ENCODE peak calls at places on chromosome 21, in eight cellular contexts. H, B, D, I, Q, N, O and R are unnamed samples.

GRCh38 chr21:35882791-35883240 is 177.5 kb downstream of the SETD4 start:
- DNase-seq in Q (no peak), N (no peak), H (no peak), D (no peak), B (no peak), I (no peak), O (no peak), R (no peak)

GRCh38 chr21:20443558-20444155 is 554.6 kb upstream of the NCAM2 start:
- DNase-seq in I (no peak), O (peak), Q (peak), N (no peak), B (no peak), D (no peak), H (no peak), R (no peak)

GRCh38 chr21:28712396-28712795 is 280.3 kb downstream of the LTN1 start:
- DNase-seq in B (no peak), Q (no peak), D (no peak), I (no peak), H (no peak), N (no peak), O (no peak), R (no peak)

GRCh38 chr21:41086551-41086950 is 81.4 kb upstream of the BACE2 start:
- DNase-seq in B (no peak), O (no peak), Q (no peak), I (no peak), D (no peak), N (no peak), H (no peak), R (no peak)

GRCh38 chr21:44299458-44300261 is at the start of gene PFKL:
- DNase-seq in Q (peak), B (peak), I (peak), H (peak), O (peak), N (peak), D (peak), R (peak)

GRCh38 chr21:45152265-45152746 is 77.9 kb downstream of the ADARB1 start:
- DNase-seq in Q (peak), B (no peak), H (peak), O (peak), N (no peak), I (peak), D (peak), R (peak)

GRCh38 chr21:26583737-26584136 is 10.7 kb upstream of the CYYR1 start:
- DNase-seq in D (no peak), O (no peak), H (no peak), N (no peak), Q (no peak), I (no peak), B (no peak), R (no peak)

GRCh38 chr21:40099809-40100208 is 232.6 kb downstream of the PCP4 start:
- DNase-seq in B (no peak), N (no peak), I (no peak), O (no peak), H (no peak), D (no peak), Q (no peak), R (no peak)

GRCh38 chr21:42414928-42415769 is 11.4 kb downstream of the UBASH3A start:
- DNase-seq in D (no peak), Q (no peak), N (no peak), I (peak), H (peak), O (no peak), B (peak), R (peak)

GRCh38 chr21:38533887-38534286 is 35.6 kb upstream of the ERG start:
- DNase-seq in B (no peak), Q (peak), N (no peak), O (no peak), D (no peak), H (no peak), I (no peak), R (no peak)

GRCh38 chr21:29237110-29238051 is 61.3 kb upstream of the BACH1 start:
- DNase-seq in I (peak), H (no peak), D (no peak), Q (no peak), B (no peak), N (no peak), O (no peak), R (peak)

GRCh38 chr21:45516671-45517151 is 25.5 kb downstream of the SLC19A1 start:
- DNase-seq in N (no peak), I (no peak), Q (no peak), D (no peak), B (no peak), O (no peak), H (no peak), R (no peak)

GRCh38 chr21:35139382-35139715 is 90.2 kb upstream of the RUNX1 start:
- DNase-seq in O (no peak), N (no peak), B (no peak), I (peak), H (no peak), D (no peak), Q (no peak), R (peak)

GRCh38 chr21:17612565-17613241 is at the start of gene BTG3:
- DNase-seq in H (peak), I (peak), O (peak), B (peak), N (peak), Q (peak), D (peak), R (peak)

GRCh38 chr21:35275776-35276175 is 226.7 kb upstream of the RUNX1 start:
- DNase-seq in N (no peak), O (no peak), B (no peak), I (no peak), H (no peak), D (no peak), Q (no peak), R (no peak)

DNA sequence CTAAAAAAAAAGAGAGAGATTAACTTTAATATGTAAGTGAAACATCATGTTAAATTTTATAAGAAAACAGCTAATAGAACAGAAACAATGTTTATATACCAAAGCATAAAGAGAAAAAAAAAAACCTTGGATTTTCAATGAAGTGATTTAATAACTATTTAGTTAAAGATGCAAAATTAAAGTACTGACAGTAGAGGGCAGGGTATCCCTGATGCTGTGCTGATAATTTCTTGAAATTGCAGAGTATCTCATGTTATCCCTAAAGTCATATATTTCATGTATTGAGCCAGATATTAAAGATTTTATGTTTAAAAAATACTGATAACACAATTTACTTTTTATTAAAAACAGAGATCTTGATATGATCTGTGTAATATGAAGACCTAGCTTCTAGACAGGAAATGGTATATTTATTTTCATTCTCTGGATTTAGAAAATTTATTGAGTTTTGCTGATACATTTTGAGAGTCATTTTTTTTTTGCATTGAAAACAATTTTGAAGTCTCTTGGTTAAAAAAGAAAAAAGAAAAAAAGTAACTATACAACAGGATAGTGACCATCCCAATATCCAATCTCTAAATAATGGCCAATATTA is 273.2 kb downstream of the USP25 start:
- DNase-seq in H (no peak), O (no peak), I (no peak), B (no peak), D (no peak), N (no peak), Q (no peak), R (no peak)
- TF ChIP-seq CTCF in H (no peak), O (peak), I (no peak), B (no peak), D (no peak), N (no peak), Q (peak), R (no peak)

GRCh38 chr21:25561668-25562641 is 45.3 kb downstream of the MRPL39 start:
- DNase-seq in I (peak), D (peak), B (peak), H (peak), N (peak), O (peak), Q (peak), R (peak)
- TF ChIP-seq CTCF in I (peak), D (no peak), B (no peak), H (no peak), N (no peak), O (peak), Q (peak), R (peak)

GRCh38 chr21:14306143-14306907 is 76.6 kb downstream of the HSPA13 start:
- DNase-seq in B (no peak), H (no peak), N (no peak), D (no peak), I (no peak), O (peak), Q (no peak), R (no peak)
- TF ChIP-seq CTCF in B (no peak), H (no peak), N (no peak), D (no peak), I (peak), O (peak), Q (peak), R (peak)

GRCh38 chr21:34073749-34074282 is 438 bp downstream of the MRPS6 start:
- DNase-seq in N (no peak), H (peak), D (peak), B (peak), O (peak), I (peak), Q (peak), R (peak)

GRCh38 chr21:34072145-34073031 is 990 bp upstream of the MRPS6 start:
- DNase-seq in I (no peak), B (peak), H (peak), Q (no peak), O (no peak), D (no peak), N (peak), R (no peak)

GRCh38 chr21:34074283-34075098 is 1.1 kb downstream of the MRPS6 start:
- DNase-seq in D (no peak), Q (peak), I (no peak), H (no peak), N (no peak), O (peak), B (no peak), R (no peak)

GRCh38 chr21:34071683-34072082 is 1.7 kb upstream of the MRPS6 start:
- DNase-seq in I (no peak), D (no peak), O (no peak), H (no peak), B (no peak), Q (no peak), N (no peak), R (no peak)

GRCh38 chr21:34073032-34073748 is at the start of the genes MRPS6 and SLC5A3:
- DNase-seq in Q (peak), N (peak), H (peak), I (peak), B (peak), D (peak), O (peak), R (peak)
- TF ChIP-seq CTCF in Q (no peak), N (no peak), H (no peak), I (peak), B (no peak), D (no peak), O (no peak), R (peak)

GRCh38 chr21:31264574-31264973 is 79.5 kb downstream of the TIAM1 start:
- DNase-seq in H (no peak), O (no peak), D (no peak), N (no peak), B (no peak), Q (no peak), I (no peak), R (no peak)
- TF ChIP-seq CTCF in H (no peak), O (no peak), D (no peak), N (no peak), B (no peak), Q (no peak), I (no peak), R (no peak)